ENCODE peak calls at places on chromosomes 11 and 22, in nine cellular contexts. B is lung; D is OCI-LY7; G is AG04449; I is activated T-cell treated with anti-CD3 and anti-CD28 coated beads, Interleukin-2, amount 50 U/mL, for 1 hour; W is stimulated activated CD4-positive, alpha-beta T cell treated with anti-CD3 and anti-CD28 coated beads, Interleukin-2, amount 100 ng/mL, for 24 hours; N is NCI-H2171 treated with DMSO at 0.1 percent for 48 hours; Y is left cardiac atrium; R is GM19239. J is an unnamed sample.
A peak's percentile ranks its signal among the peaks of the same experiment; 100 is the strongest.

GRCh38 chr11:19673924-19674390 is 38.7 kb upstream of the NAV2 start:
- DNase-seq in B (peak; percentile 76), D (no peak), R (no peak), G (no peak), I (no peak), N (no peak), Y (peak; percentile 81), W (no peak), J (no peak)

GRCh38 chr11:6196396-6196795 is 2.6 kb upstream of the OR52W1 start:
- DNase-seq in W (no peak), B (no peak), D (no peak), I (no peak), R (no peak), N (no peak), Y (no peak), G (no peak), J (no peak)

GRCh38 chr11:71446942-71447688 is 1.1 kb downstream of the DHCR7 start:
- DNase-seq in Y (no peak), I (no peak), R (no peak), G (no peak), W (no peak), N (no peak), B (peak; percentile 39), D (no peak), J (no peak)

GRCh38 chr11:100550298-100550697 is 136.8 kb upstream of the ARHGAP42 start:
- DNase-seq in D (no peak), N (no peak), Y (no peak), R (no peak), G (no peak), B (no peak), W (no peak), I (no peak), J (no peak)

GRCh38 chr11:122732342-122733300 is 77.1 kb downstream of the UBASH3B start:
- DNase-seq in G (no peak), D (no peak), I (no peak), N (no peak), B (no peak), W (no peak), R (no peak), Y (no peak), J (no peak)

GRCh38 chr11:64876835-64877341 is 1.5 kb downstream of the EHD1 start:
- DNase-seq in B (peak; percentile 73), G (peak; percentile 56), N (no peak), I (no peak), Y (no peak), D (no peak), W (no peak), R (no peak), J (no peak)

GRCh38 chr11:123719452-123719851 is 22.0 kb downstream of the ZNF202 start:
- DNase-seq in W (no peak), Y (no peak), B (no peak), D (no peak), I (no peak), N (no peak), R (no peak), G (no peak), J (no peak)

GRCh38 chr22:46303347-46303965 is 6.8 kb downstream of the GTSE1 start:
- DNase-seq in G (no peak), R (no peak), Y (no peak), W (no peak), I (no peak), N (peak; percentile 42), D (no peak), B (no peak), J (no peak)

GRCh38 chr22:25492162-25492561 is 72.3 kb upstream of the GRK3 start:
- DNase-seq in W (no peak), Y (no peak), I (no peak), G (no peak), R (no peak), B (no peak), N (no peak), D (no peak), J (no peak)

GRCh38 chr11:34284836-34285235 is 73.0 kb downstream of the ABTB2 start:
- DNase-seq in B (no peak), I (no peak), R (no peak), N (no peak), W (no peak), Y (no peak), G (no peak), D (no peak), J (no peak)

GRCh38 chr22:35604671-35605457 is 12.3 kb downstream of the MB start:
- DNase-seq in B (no peak), R (no peak), Y (no peak), D (no peak), W (peak; percentile 32), N (peak; percentile 52), G (no peak), I (no peak), J (no peak)

GRCh38 chr11:18726040-18726439 is at the start of gene IGSF22:
- DNase-seq in G (no peak), R (no peak), B (no peak), I (no peak), W (no peak), Y (no peak), D (no peak), N (no peak), J (no peak)

GRCh38 chr11:995752-996420 is 40.6 kb downstream of the MUC6 start:
- DNase-seq in W (no peak), R (peak; percentile 86), G (no peak), N (peak; percentile 96), D (no peak), Y (no peak), I (no peak), B (no peak), J (peak; percentile 53)

GRCh38 chr11:28442113-28442512 is 333.9 kb downstream of the METTL15 start:
- DNase-seq in R (no peak), W (no peak), G (no peak), Y (no peak), D (no peak), B (no peak), N (no peak), I (no peak), J (no peak)

GRCh38 chr22:39251762-39252460 is 7.1 kb upstream of the PDGFB start:
- DNase-seq in N (no peak), B (no peak), G (no peak), I (no peak), R (no peak), D (no peak), W (no peak), Y (no peak), J (no peak)

GRCh38 chr22:36879775-36880174 is 19.0 kb downstream of the NCF4 start:
- DNase-seq in Y (no peak), W (no peak), R (no peak), B (no peak), I (no peak), N (no peak), G (no peak), D (no peak), J (no peak)

GRCh38 chr11:125314264-125315087 is 149.9 kb downstream of the PKNOX2 start:
- DNase-seq in G (no peak), D (no peak), W (no peak), Y (no peak), B (no peak), I (no peak), N (no peak), R (no peak), J (no peak)

GRCh38 chr11:7551571-7551970 is 37.8 kb downstream of the PPFIBP2 start:
- DNase-seq in B (no peak), W (no peak), I (no peak), Y (no peak), R (no peak), N (no peak), G (no peak), D (no peak), J (no peak)

GRCh38 chr11:72589802-72590761 is 84.1 kb downstream of the PDE2A start:
- DNase-seq in B (no peak), Y (peak; percentile 46), D (peak; percentile 37), I (peak; percentile 66), R (no peak), G (no peak), N (no peak), W (peak; percentile 63), J (peak; percentile 79)

GRCh38 chr11:115398333-115398732 is 105.9 kb downstream of the CADM1 start:
- DNase-seq in B (no peak), N (no peak), W (no peak), Y (no peak), I (no peak), R (no peak), D (no peak), G (no peak), J (no peak)

GRCh38 chr22:49140921-49141680 is 686.6 kb downstream of the BRD1 start:
- DNase-seq in R (no peak), I (no peak), W (no peak), Y (no peak), B (no peak), D (no peak), N (peak; percentile 82), G (no peak), J (no peak)

GRCh38 chr11:29507381-29507780 is 509.4 kb downstream of the KCNA4 start:
- DNase-seq in B (no peak), N (no peak), Y (no peak), G (no peak), R (no peak), D (no peak), W (no peak), I (no peak), J (no peak)

GRCh38 chr11:47243454-47243853 is 5.2 kb downstream of the ACP2 start:
- DNase-seq in N (peak; percentile 91), B (peak; percentile 56), I (no peak), R (no peak), Y (no peak), G (no peak), D (no peak), W (no peak), J (no peak)

GRCh38 chr22:28585324-28585723 is 94.3 kb downstream of the TTC28 start:
- DNase-seq in W (no peak), D (no peak), Y (no peak), G (no peak), N (no peak), B (no peak), I (no peak), R (no peak), J (no peak)

GRCh38 chr22:38314992-38315800 is 2.0 kb downstream of the CSNK1E start:
- DNase-seq in G (no peak), D (peak; percentile 81), Y (no peak), N (peak; percentile 49), R (no peak), I (no peak), B (no peak), W (no peak), J (no peak)

GRCh38 chr11:76787911-76788596 is 4.9 kb downstream of the TSKU start:
- DNase-seq in N (no peak), G (no peak), I (peak; percentile 0), R (no peak), W (no peak), B (no peak), D (no peak), Y (no peak), J (no peak)

GRCh38 chr22:37726240-37726887 is 29.5 kb downstream of the TRIOBP start:
- DNase-seq in B (no peak), G (no peak), W (no peak), R (no peak), D (peak; percentile 23), Y (no peak), N (no peak), I (no peak), J (peak; percentile 62)

GRCh38 chr11:65545853-65546216 is 12.3 kb downstream of the LTBP3 start:
- DNase-seq in G (no peak), B (no peak), Y (no peak), I (no peak), D (no peak), N (no peak), W (no peak), R (no peak), J (no peak)

GRCh38 chr11:92340839-92341238 is 116.2 kb downstream of the FAT3 start:
- DNase-seq in W (peak; percentile 1), I (no peak), Y (no peak), D (peak; percentile 3), R (no peak), G (no peak), B (no peak), N (no peak), J (peak; percentile 71)

GRCh38 chr11:117421471-117421870 is 93.8 kb downstream of the CEP164 start:
- DNase-seq in I (no peak), N (no peak), G (no peak), Y (no peak), D (no peak), R (no peak), W (no peak), B (no peak), J (no peak)

GRCh38 chr11:46305295-46305694 is 27.8 kb downstream of the CREB3L1 start:
- DNase-seq in W (no peak), G (no peak), I (no peak), N (no peak), B (no peak), D (peak; percentile 37), R (no peak), Y (no peak), J (peak; percentile 69)

J was measured in Karpas-422.